ENCODE peak calls at places on chromosomes 16 and 17, in four cellular contexts. H is tibial nerve, J is kidney epithelial cell, T is cardiac muscle cell. C is an unnamed sample.

GRCh38 chr16:4684030-4684715 is 9.2 kb upstream of the NUDT16L1 start:
- DNase-seq in T (no peak), H (no peak), J (no peak), C (no peak)

GRCh38 chr16:48524348-48525200 is 85.4 kb downstream of the N4BP1 start:
- DNase-seq in H (no peak), T (no peak), J (no peak), C (no peak)

GRCh38 chr17:7922499-7923289 is 6.6 kb upstream of the RNF227 start:
- DNase-seq in H (peak), J (no peak), T (peak), C (no peak)

GRCh38 chr16:68332411-68333121 is 21.7 kb downstream of the PRMT7 start:
- DNase-seq in T (peak), H (peak), J (no peak), C (no peak)

GRCh38 chr17:10226930-10227695 is 28.7 kb upstream of the GAS7 start:
- DNase-seq in T (peak), H (peak), J (no peak), C (no peak)

GRCh38 chr17:29526322-29526721 is 40.5 kb downstream of the ABHD15 start:
- DNase-seq in T (no peak), H (no peak), J (no peak), C (no peak)

GRCh38 chr16:5446623-5447240 is 349.1 kb upstream of the EEF2KMT start:
- DNase-seq in H (no peak), T (no peak), J (no peak), C (no peak)

GRCh38 chr16:49539758-49540157 is 166.2 kb downstream of the C16orf78 start:
- DNase-seq in J (no peak), H (no peak), T (no peak), C (no peak)

GRCh38 chr17:1785925-1786324 is 24.1 kb downstream of the SERPINF1 start:
- DNase-seq in J (no peak), H (no peak), T (no peak), C (no peak)

GRCh38 chr16:88593064-88593463 is 22.9 kb downstream of the ZC3H18 start:
- DNase-seq in H (no peak), T (no peak), J (no peak), C (no peak)

GRCh38 chr16:14300631-14301149 is 229.6 kb downstream of the MRTFB start:
- DNase-seq in J (peak), H (peak), T (peak), C (peak)

GRCh38 chr16:84176192-84177053 is 10.4 kb downstream of the TAF1C start:
- DNase-seq in H (no peak), T (no peak), J (no peak), C (no peak)

GRCh38 chr16:80436510-80436909 is 104.3 kb upstream of the DYNLRB2 start:
- DNase-seq in T (no peak), H (no peak), J (no peak), C (no peak)

GRCh38 chr16:49603956-49604355 is 230.4 kb downstream of the C16orf78 start:
- DNase-seq in J (no peak), T (no peak), H (no peak), C (no peak)

GRCh38 chr17:45768000-45768399 is 16.1 kb upstream of the CRHR1 start:
- DNase-seq in T (peak), J (no peak), H (no peak), C (no peak)

GRCh38 chr16:83714286-83714685 is 93.5 kb upstream of the HSBP1 start:
- DNase-seq in H (no peak), J (no peak), T (no peak), C (no peak)

GRCh38 chr17:61159415-61159814 is 240.2 kb upstream of the TBX2 start:
- DNase-seq in T (no peak), H (no peak), J (no peak), C (no peak)

GRCh38 chr16:79949417-79949816 is 348.9 kb upstream of the MAF start:
- DNase-seq in T (no peak), J (no peak), H (no peak), C (no peak)

GRCh38 chr17:43406676-43407645 is 8.2 kb downstream of the ARL4D start:
- DNase-seq in H (no peak), J (no peak), T (no peak), C (no peak)

GRCh38 chr16:23924138-23924537 is 88.4 kb downstream of the PRKCB start:
- DNase-seq in H (no peak), T (no peak), J (no peak), C (no peak)

GRCh38 chr16:86576591-86577313 is 1.6 kb upstream of the FOXL1 start:
- DNase-seq in H (no peak), T (no peak), J (no peak), C (no peak)

GRCh38 chr16:14146445-14146844 is 75.3 kb downstream of the MRTFB start:
- DNase-seq in H (no peak), J (no peak), T (no peak), C (no peak)

GRCh38 chr16:53285236-53285635 is 149.0 kb upstream of the RBL2 start:
- DNase-seq in T (no peak), H (no peak), J (no peak), C (no peak)

GRCh38 chr17:72432881-72433280 is 312.1 kb downstream of the SOX9 start:
- DNase-seq in T (no peak), H (no peak), J (no peak), C (no peak)

GRCh38 chr16:69424935-69425784 is 741 bp downstream of the CYB5B start:
- DNase-seq in H (no peak), J (no peak), T (no peak), C (no peak)

GRCh38 chr17:71192039-71192555 is 928.7 kb upstream of the SOX9 start:
- DNase-seq in H (no peak), J (no peak), T (no peak), C (no peak)

GRCh38 chr16:83903739-83904138 is 4.8 kb downstream of the MLYCD start:
- DNase-seq in J (no peak), T (peak), H (peak), C (no peak)

GRCh38 chr17:48909796-48910195 is 1.6 kb downstream of the UBE2Z start:
- DNase-seq in H (no peak), T (no peak), J (no peak), C (no peak)

GRCh38 chr16:333406-334094 is 19.0 kb downstream of the AXIN1 start:
- DNase-seq in H (no peak), T (no peak), J (no peak), C (no peak)

GRCh38 chr17:19610879-19611278 is 37.7 kb upstream of the ALDH3A2 start:
- DNase-seq in T (no peak), J (no peak), H (no peak), C (no peak)

GRCh38 chr17:19613979-19614378 is 34.6 kb upstream of the ALDH3A2 start:
- DNase-seq in T (no peak), J (no peak), H (no peak), C (no peak)

GRCh38 chr17:19619705-19620325 is 28.7 kb upstream of the ALDH3A2 start:
- DNase-seq in J (no peak), H (no peak), T (no peak), C (no peak)

GRCh38 chr17:19618015-19618414 is 30.5 kb upstream of the ALDH3A2 start:
- DNase-seq in T (no peak), H (no peak), J (no peak), C (no peak)

GRCh38 chr17:19614900-19615299 is 33.7 kb upstream of the ALDH3A2 start:
- DNase-seq in T (no peak), H (no peak), J (no peak), C (no peak)
- TF ChIP-seq CTCF in T (no peak), H (no peak), J (no peak), C (no peak)

GRCh38 chr16:30557950-30558788 is at the start of gene ZNF764:
- DNase-seq in J (peak), T (peak), H (peak), C (peak)

GRCh38 chr16:30557397-30557949 is 701 bp downstream of the ZNF764 start:
- DNase-seq in H (no peak), T (no peak), J (no peak), C (no peak)

GRCh38 chr16:30561212-30561816 is 3.1 kb upstream of the ZNF764 start:
- DNase-seq in T (no peak), J (no peak), H (no peak), C (no peak)

GRCh38 chr16:30558789-30559377 is 709 bp upstream of the ZNF764 start:
- DNase-seq in T (no peak), J (no peak), H (no peak), C (no peak)

GRCh38 chr16:30559690-30560089 is 1.5 kb upstream of the ZNF764 start:
- DNase-seq in H (no peak), T (no peak), J (no peak), C (no peak)
- H3K4me3 ChIP-seq in H (no peak), T (no peak), J (no peak), C (no peak)

DNA sequence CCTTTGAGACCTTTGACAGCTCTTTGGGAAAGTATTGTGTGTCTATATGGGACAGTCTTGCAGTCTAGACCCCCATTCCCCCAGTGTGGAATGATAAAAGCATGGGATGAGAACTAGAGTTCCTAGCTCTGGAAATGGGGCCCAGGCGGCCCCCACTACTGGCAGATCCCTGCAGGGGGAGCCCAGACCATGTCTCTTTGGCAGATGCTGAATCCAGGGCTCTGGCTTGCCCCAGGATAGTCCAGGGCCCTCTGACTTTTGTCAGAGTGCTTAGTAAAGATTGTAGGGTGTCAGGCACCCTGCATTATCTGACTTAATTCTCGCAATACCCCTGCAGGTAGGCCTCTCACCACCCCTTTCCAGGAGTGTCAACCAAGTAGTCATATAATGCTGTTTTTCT is 8.3 kb downstream of the ALKBH5 start:
- DNase-seq in T (no peak), J (no peak), H (no peak), C (no peak)
- TF ChIP-seq CTCF in T (peak), J (peak), H (no peak), C (peak)

GRCh38 chr17:69410671-69411070 is 3.8 kb upstream of the MAP2K6 start:
- DNase-seq in T (no peak), H (no peak), J (no peak), C (no peak)

GRCh38 chr17:69414408-69415274 is at the start of gene MAP2K6:
- DNase-seq in T (peak), H (peak), J (peak), C (no peak)

GRCh38 chr17:69412336-69412735 is 2.2 kb upstream of the MAP2K6 start:
- DNase-seq in T (no peak), H (no peak), J (no peak), C (no peak)

GRCh38 chr17:69415431-69415830 is 934 bp downstream of the MAP2K6 start:
- DNase-seq in T (no peak), J (no peak), H (no peak), C (no peak)

GRCh38 chr17:69411766-69412165 is 2.7 kb upstream of the MAP2K6 start:
- DNase-seq in H (no peak), J (no peak), T (no peak), C (no peak)
- H3K4me3 ChIP-seq in H (no peak), J (no peak), T (no peak), C (no peak)

GRCh38 chr17:35087731-35088646 is 24.5 kb upstream of the RFFL start:
- DNase-seq in J (no peak), H (peak), T (peak), C (no peak)

GRCh38 chr17:35089846-35090193 is 26.3 kb upstream of the RFFL start:
- DNase-seq in H (peak), T (peak), J (no peak), C (no peak)

GRCh38 chr17:35088911-35089845 is 25.7 kb upstream of the RFFL start:
- DNase-seq in H (peak), T (peak), J (no peak), C (no peak)

GRCh38 chr17:35086931-35087573 is 23.5 kb upstream of the RFFL start:
- DNase-seq in T (no peak), J (no peak), H (no peak), C (no peak)

GRCh38 chr17:35088647-35088910 is 25.1 kb upstream of the RFFL start:
- DNase-seq in J (no peak), T (no peak), H (peak), C (no peak)
- TF ChIP-seq CTCF in J (no peak), T (no peak), H (no peak), C (no peak)

DNA sequence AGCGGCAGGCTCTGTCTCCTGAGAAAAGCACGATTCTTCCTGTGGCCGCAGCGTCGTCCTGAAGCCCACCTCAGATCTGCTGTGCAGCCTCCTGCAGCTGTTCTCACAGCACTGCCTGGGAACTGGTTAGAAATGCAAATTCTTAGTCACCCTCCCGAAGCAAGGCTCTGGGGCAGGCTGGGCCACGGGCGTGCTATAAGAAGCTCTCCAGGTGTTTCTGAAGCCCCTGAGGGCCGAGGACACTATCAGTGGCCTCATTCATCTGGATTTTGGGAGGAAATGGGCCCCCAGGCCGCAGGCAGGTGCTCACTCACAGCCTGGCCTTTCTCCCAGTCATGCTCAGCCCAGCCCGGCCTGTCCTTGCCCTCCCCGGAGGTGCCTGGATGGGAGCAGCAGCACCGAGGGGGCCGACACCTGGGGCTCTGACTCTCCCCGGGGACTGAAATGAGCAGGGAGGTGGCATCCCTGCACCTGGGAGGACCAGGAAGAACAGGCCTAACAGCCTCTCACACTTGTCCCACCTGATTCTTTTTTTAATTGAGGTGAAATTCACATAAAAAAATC is 10.4 kb upstream of the NLRC3 start:
- DNase-seq in J (no peak), H (no peak), T (no peak), C (no peak)
- H3K4me3 ChIP-seq in J (no peak), H (no peak), T (no peak), C (no peak)

GRCh38 chr17:51351090-51351489 is 90.7 kb downstream of the UTP18 start:
- DNase-seq in H (no peak), J (no peak), T (no peak), C (no peak)

GRCh38 chr17:51353296-51353695 is 93.0 kb downstream of the UTP18 start:
- DNase-seq in H (no peak), J (no peak), T (no peak), C (no peak)

GRCh38 chr17:51351890-51352289 is 91.5 kb downstream of the UTP18 start:
- DNase-seq in J (no peak), T (no peak), H (no peak), C (peak)

GRCh38 chr17:51354908-51355307 is 94.6 kb downstream of the UTP18 start:
- DNase-seq in J (no peak), H (no peak), T (no peak), C (no peak)

GRCh38 chr17:51352798-51353197 is 92.5 kb downstream of the UTP18 start:
- DNase-seq in H (no peak), T (no peak), J (no peak), C (no peak)
- TF ChIP-seq CTCF in H (no peak), T (no peak), J (no peak), C (no peak)

C was measured in AG09309.